ENCODE peak calls at places on chromosomes 7 and 10, in nine cellular contexts. C is Right ventricle myocardium superior; K is non-pigmented ciliary epithelial cell; I is activated T-cell treated with anti-CD3 and anti-CD28 coated beads for 1 hour; P is iPS DF 6.9; D is cardiac fibroblast; E is CD4-positive, CD25-positive, alpha-beta regulatory T cell; J is Ammon's horn; T is HT1080. V is an unnamed sample.

GRCh38 chr10:82796510-82796909 is 921.5 kb downstream of the NRG3 start:
- DNase-seq in C (no peak), K (no peak), I (no peak), P (no peak), D (peak), E (no peak), J (no peak), T (peak), V (no peak)

GRCh38 chr7:3426064-3426463 is 125.0 kb downstream of the SDK1 start:
- DNase-seq in C (no peak), K (no peak), I (no peak), P (no peak), D (no peak), E (no peak), J (no peak), T (no peak), V (no peak)

GRCh38 chr7:98755138-98755898 is 114.5 kb downstream of the TMEM130 start:
- DNase-seq in C (no peak), K (no peak), I (no peak), P (no peak), D (no peak), E (no peak), J (no peak), T (no peak), V (no peak)

GRCh38 chr7:32068411-32068905 is 1.7 kb downstream of the PDE1C start:
- DNase-seq in C (no peak), K (no peak), I (no peak), P (no peak), D (no peak), E (no peak), J (no peak), T (no peak), V (no peak)

GRCh38 chr10:110081914-110082313 is 74.1 kb downstream of the ADD3 start:
- DNase-seq in C (peak), K (no peak), I (no peak), P (no peak), D (peak), E (no peak), J (peak), T (peak), V (no peak)

GRCh38 chr10:133060022-133060421 is 27.7 kb upstream of the ADGRA1 start:
- DNase-seq in C (no peak), K (no peak), I (no peak), P (no peak), D (no peak), E (no peak), J (no peak), T (no peak), V (no peak)

GRCh38 chr7:103447073-103447960 is 1.3 kb upstream of the SLC26A5 start:
- DNase-seq in C (no peak), K (peak), I (no peak), P (peak), D (peak), E (peak), J (peak), T (peak), V (no peak)

GRCh38 chr7:105268511-105269392 is 120.0 kb downstream of the SRPK2 start:
- DNase-seq in C (no peak), K (peak), I (no peak), P (no peak), D (peak), E (peak), J (peak), T (peak), V (peak)

GRCh38 chr10:132883391-132883881 is 58.9 kb downstream of the CFAP46 start:
- DNase-seq in C (peak), K (no peak), I (no peak), P (no peak), D (no peak), E (no peak), J (no peak), T (no peak), V (no peak)

GRCh38 chr10:78579995-78580394 is 488.8 kb upstream of the ZMIZ1 start:
- DNase-seq in C (peak), K (no peak), I (no peak), P (no peak), D (peak), E (no peak), J (peak), T (no peak), V (no peak)

GRCh38 chr7:32516551-32517082 is 21.3 kb downstream of the AVL9 start:
- DNase-seq in C (no peak), K (no peak), I (no peak), P (no peak), D (peak), E (no peak), J (no peak), T (peak), V (no peak)

GRCh38 chr7:96962221-96962620 is 43.1 kb upstream of the DLX6 start:
- DNase-seq in C (no peak), K (peak), I (no peak), P (no peak), D (no peak), E (no peak), J (no peak), T (peak), V (no peak)

GRCh38 chr10:69710008-69710905 is 80.2 kb downstream of the FAM241B start:
- DNase-seq in C (no peak), K (no peak), I (no peak), P (no peak), D (no peak), E (no peak), J (no peak), T (no peak), V (no peak)

GRCh38 chr10:36606234-36606839 is 519.1 kb upstream of the ANKRD30A start:
- DNase-seq in C (no peak), K (no peak), I (no peak), P (no peak), D (peak), E (no peak), J (no peak), T (no peak), V (no peak)

GRCh38 chr10:126872135-126872534 is 33.1 kb upstream of the DOCK1 start:
- DNase-seq in C (no peak), K (no peak), I (no peak), P (no peak), D (no peak), E (no peak), J (no peak), T (no peak), V (no peak)

GRCh38 chr7:30525409-30525808 is 20.8 kb upstream of the GGCT start:
- DNase-seq in C (no peak), K (no peak), I (no peak), P (no peak), D (no peak), E (no peak), J (no peak), T (no peak), V (no peak)

GRCh38 chr7:47497367-47498096 is 84.4 kb downstream of the TNS3 start:
- DNase-seq in C (no peak), K (no peak), I (no peak), P (no peak), D (no peak), E (no peak), J (peak), T (no peak), V (no peak)

GRCh38 chr10:114928818-114929217 is 9.2 kb upstream of the TRUB1 start:
- DNase-seq in C (no peak), K (no peak), I (no peak), P (no peak), D (no peak), E (no peak), J (no peak), T (no peak), V (no peak)

GRCh38 chr10:132721725-132722124 is 64.2 kb downstream of the NKX6-2 start:
- DNase-seq in C (no peak), K (no peak), I (no peak), P (no peak), D (no peak), E (no peak), J (no peak), T (no peak), V (no peak)

GRCh38 chr7:151598045-151598444 is 78.3 kb upstream of the RHEB start:
- DNase-seq in C (no peak), K (peak), I (no peak), P (no peak), D (peak), E (no peak), J (no peak), T (peak), V (peak)

GRCh38 chr10:27995311-27995710 is 3.6 kb downstream of the ODAD2 start:
- DNase-seq in C (no peak), K (no peak), I (no peak), P (no peak), D (no peak), E (no peak), J (no peak), T (no peak), V (no peak)

GRCh38 chr10:70124415-70124814 is 8.2 kb downstream of the AIFM2 start:
- DNase-seq in C (no peak), K (no peak), I (no peak), P (no peak), D (no peak), E (no peak), J (no peak), T (no peak), V (no peak)

GRCh38 chr10:102620615-102621417 is 23.5 kb upstream of the TRIM8 start:
- DNase-seq in C (peak), K (no peak), I (no peak), P (no peak), D (no peak), E (no peak), J (no peak), T (no peak), V (no peak)

GRCh38 chr10:71921319-71922027 is 42.7 kb upstream of the CHST3 start:
- DNase-seq in C (peak), K (no peak), I (no peak), P (no peak), D (no peak), E (no peak), J (peak), T (no peak), V (no peak)

GRCh38 chr10:22229756-22230330 is 12.0 kb upstream of the EBLN1 start:
- DNase-seq in C (no peak), K (no peak), I (no peak), P (no peak), D (peak), E (no peak), J (peak), T (no peak), V (no peak)

GRCh38 chr7:45177801-45178200 is 20.2 kb downstream of the RAMP3 start:
- DNase-seq in C (peak), K (no peak), I (no peak), P (no peak), D (no peak), E (no peak), J (no peak), T (no peak), V (no peak)

GRCh38 chr10:3931224-3931623 is 146.2 kb upstream of the KLF6 start:
- DNase-seq in C (no peak), K (no peak), I (no peak), P (no peak), D (no peak), E (no peak), J (no peak), T (no peak), V (no peak)

GRCh38 chr7:157058026-157058425 is 47.6 kb upstream of the MNX1 start:
- DNase-seq in C (no peak), K (no peak), I (no peak), P (no peak), D (no peak), E (no peak), J (no peak), T (no peak), V (no peak)

GRCh38 chr10:34584164-34584563 is 230.9 kb downstream of the PARD3 start:
- DNase-seq in C (no peak), K (peak), I (no peak), P (no peak), D (peak), E (no peak), J (no peak), T (peak), V (peak)

GRCh38 chr10:68900427-68901105 is 549 bp upstream of the DDX50 start:
- DNase-seq in C (peak), K (peak), I (no peak), P (no peak), D (peak), E (no peak), J (no peak), T (no peak), V (peak)

GRCh38 chr10:36872702-36873393 is 252.6 kb upstream of the ANKRD30A start:
- DNase-seq in C (no peak), K (no peak), I (no peak), P (no peak), D (no peak), E (no peak), J (no peak), T (no peak), V (no peak)

GRCh38 chr7:116380030-116380429 is 119.5 kb upstream of the CAV2 start:
- DNase-seq in C (no peak), K (no peak), I (no peak), P (no peak), D (peak), E (no peak), J (no peak), T (no peak), V (no peak)

GRCh38 chr10:30671011-30671616 is 41.6 kb upstream of the LYZL2 start:
- DNase-seq in C (no peak), K (no peak), I (no peak), P (peak), D (peak), E (peak), J (peak), T (peak), V (peak)

GRCh38 chr7:18610331-18610948 is 114.9 kb downstream of the HDAC9 start:
- DNase-seq in C (no peak), K (no peak), I (no peak), P (peak), D (peak), E (no peak), J (no peak), T (peak), V (no peak)

GRCh38 chr7:34184466-34184865 is 279.1 kb downstream of the BMPER start:
- DNase-seq in C (no peak), K (no peak), I (no peak), P (no peak), D (peak), E (no peak), J (no peak), T (peak), V (no peak)

GRCh38 chr10:125159932-125160855 is at the start of gene CTBP2:
- DNase-seq in C (peak), K (no peak), I (no peak), P (no peak), D (peak), E (no peak), J (no peak), T (peak), V (no peak)

GRCh38 chr10:58326967-58327381 is 7.8 kb upstream of the UBE2D1 start:
- DNase-seq in C (peak), K (no peak), I (no peak), P (no peak), D (peak), E (no peak), J (no peak), T (no peak), V (no peak)

GRCh38 chr10:120131183-120131582 is 238.7 kb downstream of the SEC23IP start:
- DNase-seq in C (no peak), K (no peak), I (no peak), P (peak), D (peak), E (no peak), J (no peak), T (peak), V (no peak)

GRCh38 chr7:50733552-50733951 is 49.1 kb downstream of the GRB10 start:
- DNase-seq in C (no peak), K (peak), I (no peak), P (no peak), D (peak), E (no peak), J (no peak), T (peak), V (no peak)